ENCODE peak calls at places on chromosomes 12 and 14, in seven cellular contexts. O, M, U, Y, T, F and H are unnamed samples.

GRCh38 chr14:92615451-92615850 is 101.9 kb downstream of the RIN3 start:
- DNase-seq in O (no peak), M (peak; percentile 53), U (no peak), Y (no peak), T (no peak), F (no peak), H (no peak)

GRCh38 chr14:35395283-35395682 is 9.3 kb downstream of the NFKBIA start:
- DNase-seq in O (no peak), M (no peak), U (no peak), Y (no peak), T (no peak), F (no peak), H (no peak)

GRCh38 chr12:40292788-40293429 is 68.1 kb downstream of the LRRK2 start:
- DNase-seq in O (no peak), M (no peak), U (no peak), Y (no peak), T (no peak), F (no peak), H (no peak)

GRCh38 chr14:38663382-38663781 is 407.5 kb upstream of the CLEC14A start:
- DNase-seq in O (no peak), M (no peak), U (no peak), Y (no peak), T (no peak), F (no peak), H (no peak)

GRCh38 chr14:104117341-104118005 is 20.9 kb upstream of the KIF26A start:
- DNase-seq in O (no peak), M (no peak), U (no peak), Y (no peak), T (no peak), F (peak; percentile 36), H (no peak)

GRCh38 chr14:105180598-105181528 is at the start of gene NUDT14:
- DNase-seq in O (no peak), M (peak; percentile 67), U (peak; percentile 46), Y (peak; percentile 83), T (peak; percentile 25), F (peak; percentile 83), H (no peak)

GRCh38 chr14:96614528-96614927 is 112.3 kb downstream of the PAPOLA start:
- DNase-seq in O (no peak), M (no peak), U (no peak), Y (no peak), T (no peak), F (no peak), H (no peak)

GRCh38 chr12:4084631-4085030 is 188.9 kb upstream of the CCND2 start:
- DNase-seq in O (no peak), M (no peak), U (no peak), Y (no peak), T (no peak), F (no peak), H (no peak)

GRCh38 chr12:22046968-22047390 is 961 bp downstream of the CMAS start:
- DNase-seq in O (no peak), M (no peak), U (no peak), Y (no peak), T (peak; percentile 34), F (no peak), H (no peak)

GRCh38 chr12:70910666-70911065 is 9.9 kb downstream of the PTPRR start:
- DNase-seq in O (no peak), M (no peak), U (no peak), Y (no peak), T (no peak), F (no peak), H (no peak)

GRCh38 chr14:72515779-72516770 is 377.8 kb downstream of the DPF3 start:
- DNase-seq in O (no peak), M (peak; percentile 39), U (peak; percentile 30), Y (no peak), T (peak; percentile 69), F (no peak), H (no peak)

GRCh38 chr12:45681469-45681868 is 48.0 kb upstream of the ARID2 start:
- DNase-seq in O (no peak), M (no peak), U (no peak), Y (no peak), T (peak; percentile 7), F (no peak), H (no peak)

GRCh38 chr12:131356485-131356884 is 354.4 kb upstream of the SFSWAP start:
- DNase-seq in O (no peak), M (no peak), U (no peak), Y (no peak), T (no peak), F (no peak), H (no peak)

GRCh38 chr14:74754157-74754556 is 9.0 kb upstream of the YLPM1 start:
- DNase-seq in O (no peak), M (no peak), U (peak; percentile 12), Y (no peak), T (peak; percentile 13), F (no peak), H (no peak)

GRCh38 chr12:7966558-7966957 is 30.6 kb upstream of the SLC2A3 start:
- DNase-seq in O (no peak), M (no peak), U (no peak), Y (peak; percentile 79), T (no peak), F (no peak), H (no peak)

GRCh38 chr12:12965836-12966235 is 13.9 kb upstream of the GPRC5D start:
- DNase-seq in O (no peak), M (no peak), U (no peak), Y (no peak), T (no peak), F (no peak), H (no peak)
- H3K4ac ChIP-seq in O (no peak overlapping the region), M (no peak overlapping the region), U (no peak overlapping the region), Y (no peak overlapping the region), T (no peak overlapping the region), F (no peak overlapping the region), H (no peak overlapping the region)

GRCh38 chr12:68773582-68773981 is 27.6 kb downstream of the SLC35E3 start:
- DNase-seq in O (no peak), M (no peak), U (no peak), Y (peak; percentile 51), T (no peak), F (no peak), H (no peak)
- H3K4ac ChIP-seq in O (no peak overlapping the region), M (no peak overlapping the region), U (no peak overlapping the region), Y (no peak overlapping the region), T (no peak overlapping the region), F (no peak overlapping the region), H (no peak overlapping the region)

DNA sequence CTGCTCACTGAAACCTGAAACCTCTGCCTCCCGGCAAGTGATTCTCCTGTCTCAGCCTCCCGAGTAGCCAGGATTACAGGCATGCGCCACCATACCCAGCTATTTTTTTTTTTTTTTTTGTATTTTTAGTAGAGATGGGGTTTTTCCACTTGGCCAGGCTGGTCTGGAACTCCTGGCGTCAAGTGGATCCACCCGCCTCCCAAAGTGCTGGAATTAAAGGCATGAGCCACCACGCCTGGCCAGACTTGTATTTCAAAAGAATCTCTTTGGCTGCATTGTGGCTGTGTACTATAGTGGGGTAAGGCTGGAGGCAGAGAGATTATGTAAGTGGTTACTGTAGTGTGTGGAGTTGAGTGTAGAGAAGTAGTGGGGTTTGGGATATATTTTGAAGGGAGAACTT is 35.1 kb downstream of the TRHDE start:
- DNase-seq in O (no peak), M (no peak), U (no peak), Y (peak; percentile 54), T (no peak), F (no peak), H (no peak)
- H3K4ac ChIP-seq in O (no peak overlapping the region), M (no peak overlapping the region), U (no peak overlapping the region), Y (no peak overlapping the region), T (no peak overlapping the region), F (no peak overlapping the region), H (no peak overlapping the region)

DNA sequence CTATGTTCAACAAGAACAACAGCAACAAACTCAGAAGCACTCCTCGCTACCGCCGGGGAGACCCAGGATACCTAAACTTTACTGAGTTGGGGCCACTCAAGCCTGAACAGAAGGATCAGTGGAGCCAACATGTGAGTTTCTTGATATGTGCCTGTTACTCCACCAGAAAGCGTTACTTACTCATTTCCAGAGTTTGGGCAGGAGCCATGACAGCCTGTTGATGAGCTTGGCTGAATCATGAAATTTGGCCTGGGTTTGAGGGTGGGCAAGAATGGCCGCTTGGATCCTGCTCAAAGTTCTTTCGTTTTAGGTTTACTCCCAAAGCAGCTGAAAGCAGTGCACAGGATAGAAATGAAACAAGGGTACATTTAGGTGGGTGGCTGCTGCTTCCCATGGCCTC is 12.0 kb upstream of the GALNT6 start:
- DNase-seq in O (no peak), M (no peak), U (no peak), Y (no peak), T (peak; percentile 36), F (peak; percentile 14), H (no peak)
- H3K4ac ChIP-seq in O (no peak overlapping the region), M (no peak overlapping the region), U (no peak overlapping the region), Y (peak overlapping the region; percentile 34), T (no peak overlapping the region), F (no peak overlapping the region), H (no peak overlapping the region)

GRCh38 chr14:70156602-70157001 is 32.1 kb downstream of the SLC8A3 start:
- DNase-seq in O (no peak), M (no peak), U (no peak), Y (no peak), T (no peak), F (no peak), H (no peak)

GRCh38 chr14:70152081-70152480 is 36.7 kb downstream of the SLC8A3 start:
- DNase-seq in O (no peak), M (no peak), U (no peak), Y (no peak), T (no peak), F (no peak), H (no peak)

GRCh38 chr14:70149766-70150165 is 39.0 kb downstream of the SLC8A3 start:
- DNase-seq in O (no peak), M (no peak), U (no peak), Y (no peak), T (no peak), F (no peak), H (no peak)

GRCh38 chr14:70148911-70149675 is 39.7 kb downstream of the SLC8A3 start:
- DNase-seq in O (no peak), M (no peak), U (no peak), Y (no peak), T (no peak), F (no peak), H (no peak)

GRCh38 chr14:70152704-70153103 is 36.0 kb downstream of the SLC8A3 start:
- DNase-seq in O (no peak), M (peak; percentile 17), U (no peak), Y (no peak), T (no peak), F (no peak), H (no peak)
- H3K4ac ChIP-seq in O (no peak overlapping the region), M (no peak overlapping the region), U (no peak overlapping the region), Y (no peak overlapping the region), T (no peak overlapping the region), F (no peak overlapping the region), H (no peak overlapping the region)

DNA sequence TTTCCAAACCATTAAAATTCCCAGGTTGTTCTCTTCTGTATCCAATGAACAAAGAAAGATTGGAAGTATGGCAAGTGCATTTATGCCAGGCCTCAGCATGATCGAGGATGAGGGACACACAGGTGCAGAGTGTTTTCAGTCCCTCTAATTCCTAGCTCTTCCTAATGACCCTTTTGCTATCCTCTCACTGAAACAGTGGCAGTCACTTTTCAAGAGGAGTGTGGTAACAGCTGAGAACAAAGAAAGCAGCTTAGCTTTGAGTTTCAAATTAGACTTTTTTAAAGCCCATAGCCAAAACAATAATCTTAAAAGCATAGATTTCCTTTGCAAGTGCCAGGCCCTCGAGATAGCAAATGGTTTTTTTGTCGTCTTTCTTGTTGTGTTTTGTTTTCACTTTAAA is 110.8 kb downstream of the KCNH5 start:
- DNase-seq in O (peak; percentile 23), M (no peak), U (no peak), Y (no peak), T (no peak), F (no peak), H (no peak)
- H3K4ac ChIP-seq in O (no peak overlapping the region), M (no peak overlapping the region), U (no peak overlapping the region), Y (no peak overlapping the region), T (no peak overlapping the region), F (no peak overlapping the region), H (no peak overlapping the region)